ENCODE peak calls at places on chromosomes 13 and 19, in four cellular contexts. T is neuronal stem cell, O is H1, S is H9. E is an unnamed sample.

GRCh38 chr13:114320065-114320464 is 5.8 kb downstream of the CHAMP1 start:
- DNase-seq in T (no peak), O (no peak), S (no peak), E (no peak)

GRCh38 chr13:23447927-23448326 is 14.4 kb upstream of the SACS start:
- DNase-seq in T (no peak), O (no peak), S (no peak), E (no peak)

GRCh38 chr19:6773323-6773931 is 919 bp downstream of the VAV1 start:
- DNase-seq in T (no peak), O (no peak), S (peak; percentile 41), E (no peak)

GRCh38 chr13:26983533-26984315 is 187.9 kb downstream of the USP12 start:
- DNase-seq in T (no peak), O (no peak), S (no peak), E (no peak)

GRCh38 chr19:518292-519231 is 11.3 kb downstream of the TPGS1 start:
- DNase-seq in T (peak; percentile 50), O (peak; percentile 75), S (peak; percentile 82), E (peak; percentile 93)

GRCh38 chr13:89432997-89433396 is 1761.8 kb downstream of the SLITRK5 start:
- DNase-seq in T (no peak), O (no peak), S (no peak), E (no peak)

GRCh38 chr13:61954092-61954491 is 538.4 kb upstream of the PCDH20 start:
- DNase-seq in T (peak; percentile 17), O (no peak), S (no peak), E (peak; percentile 59)

GRCh38 chr19:30799854-30800755 is 427.9 kb downstream of the ZNF536 start:
- DNase-seq in T (peak; percentile 50), O (peak; percentile 90), S (peak; percentile 75), E (peak; percentile 65)

GRCh38 chr19:32257326-32258073 is 87.9 kb upstream of the ZNF507 start:
- DNase-seq in T (no peak), O (peak; percentile 22), S (no peak), E (no peak)

GRCh38 chr19:50607874-50608785 is 31.6 kb downstream of the SYT3 start:
- DNase-seq in T (peak; percentile 94), O (peak; percentile 99), S (peak; percentile 100), E (peak; percentile 98)

GRCh38 chr13:71358218-71358617 is 508.8 kb downstream of the DACH1 start:
- DNase-seq in T (no peak), O (no peak), S (no peak), E (no peak)

DNA sequence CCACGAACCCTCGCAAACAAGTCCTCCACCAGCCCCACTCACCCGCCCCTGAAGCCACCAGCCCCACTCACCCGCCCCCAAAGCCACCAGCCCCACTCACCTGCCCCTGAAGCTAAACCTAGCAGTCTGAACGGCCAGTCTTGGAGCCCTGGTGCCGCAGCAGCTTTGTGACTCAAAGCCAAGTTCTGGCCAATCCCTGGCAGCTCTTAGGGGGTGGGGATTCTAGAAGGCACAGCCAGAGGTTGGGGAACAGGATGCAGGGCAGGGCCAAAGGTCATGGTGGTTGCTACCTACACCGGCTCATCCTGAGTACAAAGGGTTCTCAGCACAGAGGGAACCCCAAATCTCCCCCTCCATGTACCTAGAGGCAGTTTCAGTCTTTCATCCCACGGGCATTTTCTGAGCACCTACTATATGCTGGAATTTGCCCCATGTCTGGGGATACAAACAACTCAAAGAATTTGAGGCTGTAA is at the start of gene IQCN:
- DNase-seq in T (no peak), O (no peak), S (peak; percentile 75), E (peak; percentile 67)
- H2BK15ac ChIP-seq in T (no peak within 1 kb of the TSS), O (no peak within 1 kb of the TSS), S (no peak within 1 kb of the TSS), E (no peak within 1 kb of the TSS)

GRCh38 chr13:77861716-77862115 is 56.9 kb downstream of the EDNRB start:
- DNase-seq in T (no peak), O (no peak), S (no peak), E (no peak)

GRCh38 chr13:77863037-77863630 is 55.5 kb downstream of the EDNRB start:
- DNase-seq in T (no peak), O (no peak), S (no peak), E (no peak)

GRCh38 chr13:77860621-77861020 is 58.0 kb downstream of the EDNRB start:
- DNase-seq in T (no peak), O (no peak), S (no peak), E (no peak)

GRCh38 chr13:77857810-77858209 is 60.8 kb downstream of the EDNRB start:
- DNase-seq in T (no peak), O (no peak), S (no peak), E (no peak)

GRCh38 chr13:77859450-77859849 is 59.2 kb downstream of the EDNRB start:
- DNase-seq in T (no peak), O (no peak), S (no peak), E (no peak)
- H3K4me2 ChIP-seq in T (no peak overlapping the region), O (no peak overlapping the region), S (no peak overlapping the region), E (no peak overlapping the region)

DNA sequence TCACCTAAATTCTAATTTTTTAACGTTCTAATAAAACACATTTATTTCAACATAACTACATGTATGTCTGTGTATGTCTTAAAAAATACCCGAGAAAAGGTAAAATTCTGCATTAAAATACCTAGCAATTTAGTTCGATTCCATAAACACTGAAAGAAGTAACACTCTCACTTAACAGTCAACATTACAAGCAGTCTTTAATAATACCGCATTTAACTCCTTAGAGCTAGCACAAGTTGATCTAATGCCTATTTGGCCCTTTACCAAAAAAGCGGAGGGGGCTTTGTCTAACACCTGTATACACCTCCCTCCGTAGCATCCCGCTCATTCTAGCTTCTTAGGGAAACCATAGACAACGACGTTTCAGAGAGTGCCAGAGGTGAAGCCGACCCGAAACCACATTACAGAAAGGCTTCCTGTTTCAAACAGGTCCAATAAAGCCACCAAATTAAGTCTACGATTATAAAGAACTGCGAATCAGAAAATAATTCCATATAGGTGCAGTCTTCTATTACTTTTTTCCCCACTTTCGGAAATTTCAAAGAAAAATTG is 1.2 kb downstream of the SPART start:
- DNase-seq in T (no peak), O (no peak), S (no peak), E (no peak)
- H2BK15ac ChIP-seq in T (no peak overlapping the region), O (no peak overlapping the region), S (no peak overlapping the region), E (no peak overlapping the region)

DNA sequence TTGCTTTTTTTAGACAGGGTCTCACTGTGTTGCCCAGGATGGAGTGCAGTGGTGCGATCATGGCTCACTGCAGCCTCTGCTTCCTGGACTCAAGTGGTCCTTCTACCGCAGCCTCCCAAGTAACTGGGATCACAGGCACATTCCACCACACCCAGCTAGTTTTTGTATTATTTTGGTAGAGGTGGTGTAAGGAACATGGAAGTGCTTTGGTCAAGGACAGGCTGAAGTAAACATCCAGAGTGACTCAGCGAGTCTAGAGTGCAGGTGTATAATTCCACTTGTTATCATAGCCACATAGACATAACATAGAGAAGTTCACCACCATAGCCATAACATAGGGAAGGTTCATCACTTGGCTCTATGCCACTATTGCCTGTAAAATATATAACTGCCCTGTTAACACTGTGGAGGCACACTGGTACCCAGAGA is 98.6 kb downstream of the RBM26 start:
- DNase-seq in T (no peak), O (no peak), S (no peak), E (no peak)
- H3K4me2 ChIP-seq in T (no peak overlapping the region), O (no peak overlapping the region), S (no peak overlapping the region), E (no peak overlapping the region)